ENCODE peak calls at places on chromosomes 12 and 14, in seven cellular contexts. I, U, A, T, X, F and L are unnamed samples.

GRCh38 chr12:124388679-124389536 is 94.0 kb downstream of the RFLNA start:
- DNase-seq in F (peak; percentile 46), U (peak; percentile 89), T (peak; percentile 76), X (peak; percentile 78), I (peak; percentile 91), A (peak; percentile 86), L (no peak)

GRCh38 chr12:46299846-46300245 is 31.0 kb upstream of the SLC38A1 start:
- DNase-seq in I (no peak), X (no peak), T (no peak), A (no peak), U (no peak), F (peak; percentile 44), L (no peak)

GRCh38 chr14:93941293-93941910 is 14.3 kb downstream of the FAM181A start:
- DNase-seq in A (no peak), X (peak; percentile 63), F (peak; percentile 88), U (peak; percentile 71), T (no peak), I (peak; percentile 22), L (no peak)

GRCh38 chr14:99351166-99352007 is 79.4 kb upstream of the BCL11B start:
- DNase-seq in X (no peak), A (no peak), I (no peak), F (no peak), U (no peak), T (no peak), L (no peak)

GRCh38 chr12:87127272-87127671 is 871.1 kb upstream of the MGAT4C start:
- DNase-seq in I (peak; percentile 55), A (no peak), T (no peak), U (peak; percentile 17), F (no peak), X (no peak), L (no peak)

GRCh38 chr12:59600174-59600573 is 4.3 kb downstream of the SLC16A7 start:
- DNase-seq in F (no peak), U (peak; percentile 4), T (no peak), X (peak; percentile 17), A (no peak), I (peak; percentile 86), L (no peak)

GRCh38 chr14:54226558-54226957 is 170.2 kb upstream of the CDKN3 start:
- DNase-seq in X (no peak), U (no peak), T (no peak), F (no peak), A (no peak), I (no peak), L (no peak)

GRCh38 chr12:79001404-79001803 is 136.8 kb downstream of the SYT1 start:
- DNase-seq in F (peak; percentile 56), I (no peak), A (no peak), U (no peak), T (no peak), X (no peak), L (no peak)

GRCh38 chr14:100679707-100680438 is 46.8 kb upstream of the DLK1 start:
- DNase-seq in F (no peak), I (peak; percentile 85), A (peak; percentile 39), U (peak; percentile 85), T (no peak), X (peak; percentile 91), L (no peak)

GRCh38 chr14:78170203-78170602 is at the start of gene NRXN3:
- DNase-seq in T (peak; percentile 65), U (no peak), A (no peak), I (no peak), F (peak; percentile 21), X (no peak), L (peak; percentile 65)

GRCh38 chr14:75156901-75157300 is 19.5 kb downstream of the TMED10 start:
- DNase-seq in U (no peak), F (no peak), T (no peak), A (no peak), X (peak; percentile 28), I (no peak), L (no peak)

GRCh38 chr12:57124259-57124877 is 3.9 kb upstream of the LRP1 start:
- DNase-seq in F (peak; percentile 47), A (peak; percentile 82), I (peak; percentile 72), X (peak; percentile 64), U (peak; percentile 74), T (peak; percentile 89), L (no peak)

GRCh38 chr12:113609692-113610469 is 138.2 kb upstream of the LHX5 start:
- DNase-seq in X (no peak), T (peak; percentile 61), I (no peak), F (no peak), U (no peak), A (no peak), L (peak; percentile 67)

GRCh38 chr12:1591543-1591942 is 2.8 kb downstream of the FBXL14 start:
- DNase-seq in I (no peak), A (no peak), F (no peak), T (no peak), U (no peak), X (no peak), L (no peak)

GRCh38 chr12:1779783-1780182 is 40.6 kb upstream of the LRTM2 start:
- DNase-seq in T (no peak), U (peak; percentile 48), I (peak; percentile 57), X (peak; percentile 32), A (no peak), F (no peak), L (no peak)

GRCh38 chr14:61527325-61528100 is 167.8 kb upstream of the HIF1A start:
- DNase-seq in U (peak; percentile 28), T (no peak), X (peak; percentile 81), F (no peak), A (no peak), I (peak; percentile 71), L (no peak)

GRCh38 chr12:115233891-115234543 is 550.0 kb upstream of the TBX3 start:
- DNase-seq in F (no peak), A (no peak), U (no peak), T (no peak), I (no peak), X (no peak), L (peak; percentile 35)

GRCh38 chr14:37122919-37123639 is 49.3 kb downstream of the SLC25A21 start:
- DNase-seq in U (no peak), F (no peak), I (no peak), A (no peak), T (no peak), X (no peak), L (no peak)

GRCh38 chr12:39123580-39123979 is 218.2 kb upstream of the CPNE8 start:
- DNase-seq in U (no peak), F (no peak), A (no peak), X (no peak), T (no peak), I (no peak), L (no peak)

GRCh38 chr12:10771132-10771733 is 31.2 kb downstream of the TAS2R7 start:
- DNase-seq in F (peak; percentile 1), X (peak; percentile 15), U (peak; percentile 22), T (no peak), A (no peak), I (peak; percentile 39), L (no peak)

GRCh38 chr14:101861464-101861863 is 100.0 kb downstream of the PPP2R5C start:
- DNase-seq in U (no peak), F (no peak), T (no peak), I (no peak), A (no peak), X (no peak), L (no peak)

GRCh38 chr14:31752867-31753661 is 191.9 kb downstream of the NUBPL start:
- DNase-seq in U (no peak), T (no peak), I (no peak), X (no peak), A (no peak), F (no peak), L (no peak)

GRCh38 chr12:95674631-95675030 is 115.9 kb downstream of the NTN4 start:
- DNase-seq in A (no peak), U (no peak), X (no peak), I (peak; percentile 8), F (peak; percentile 99), T (no peak), L (no peak)

GRCh38 chr12:117119592-117120198 is 20.5 kb upstream of the TESC start:
- DNase-seq in U (no peak), A (no peak), X (no peak), F (peak; percentile 4), T (peak; percentile 79), I (no peak), L (no peak)

GRCh38 chr12:4147051-4147481 is 126.5 kb upstream of the CCND2 start:
- DNase-seq in U (no peak), F (no peak), I (no peak), X (no peak), A (no peak), T (no peak), L (no peak)

GRCh38 chr12:18135509-18135908 is 45.5 kb upstream of the RERGL start:
- DNase-seq in A (no peak), F (no peak), U (no peak), I (peak; percentile 31), T (no peak), X (no peak), L (no peak)

GRCh38 chr14:95196268-95196667 is 38.9 kb upstream of the DICER1 start:
- DNase-seq in U (no peak), X (no peak), A (no peak), I (no peak), F (no peak), T (no peak), L (no peak)